ENCODE peak calls at places on chromosome 3, in eight cellular contexts. One of them, this sample, is unnamed.
A peak's percentile ranks its signal among the peaks of the same experiment; 100 is the strongest.

GRCh38 chr3:156291269-156292123 is 171.1 kb downstream of the KCNAB1 start:
- DNase-seq in endothelial cell: peak; percentile 8
- DNase-seq in Right ventricle myocardium inferior: no peak
- DNase-seq in germinal center: peak; percentile 19
- DNase-seq in stimulated activated CD8-positive, alpha-beta memory T cell treated with anti-CD3 and anti-CD28 coated beads, Interleukin-4, amount 100 ng/mL, for 48 hours: peak; percentile 26
- DNase-seq in SK-MEL-5: no peak
- DNase-seq in anterior cingulate cortex: no peak
- DNase-seq in ELR: peak; percentile 40
- DNase-seq in this sample: no peak

GRCh38 chr3:136021798-136022197 is 56.3 kb downstream of the PPP2R3A start:
- DNase-seq in endothelial cell: no peak
- DNase-seq in Right ventricle myocardium inferior: no peak
- DNase-seq in germinal center: no peak
- DNase-seq in stimulated activated CD8-positive, alpha-beta memory T cell treated with anti-CD3 and anti-CD28 coated beads, Interleukin-4, amount 100 ng/mL, for 48 hours: no peak
- DNase-seq in SK-MEL-5: no peak
- DNase-seq in anterior cingulate cortex: no peak
- DNase-seq in ELR: peak; percentile 11
- DNase-seq in this sample: no peak

GRCh38 chr3:152199069-152199838 is 69.5 kb upstream of the MBNL1 start:
- DNase-seq in endothelial cell: no peak
- DNase-seq in Right ventricle myocardium inferior: no peak
- DNase-seq in germinal center: no peak
- DNase-seq in stimulated activated CD8-positive, alpha-beta memory T cell treated with anti-CD3 and anti-CD28 coated beads, Interleukin-4, amount 100 ng/mL, for 48 hours: no peak
- DNase-seq in SK-MEL-5: no peak
- DNase-seq in anterior cingulate cortex: no peak
- DNase-seq in ELR: no peak
- DNase-seq in this sample: peak; percentile 66

GRCh38 chr3:42746455-42747450 is 26.3 kb downstream of the CCDC13 start:
- DNase-seq in endothelial cell: no peak
- DNase-seq in Right ventricle myocardium inferior: no peak
- DNase-seq in germinal center: no peak
- DNase-seq in stimulated activated CD8-positive, alpha-beta memory T cell treated with anti-CD3 and anti-CD28 coated beads, Interleukin-4, amount 100 ng/mL, for 48 hours: peak; percentile 15
- DNase-seq in SK-MEL-5: no peak
- DNase-seq in anterior cingulate cortex: no peak
- DNase-seq in ELR: no peak
- DNase-seq in this sample: peak; percentile 91

GRCh38 chr3:31250116-31250813 is 282.5 kb upstream of the STT3B start:
- DNase-seq in endothelial cell: no peak
- DNase-seq in Right ventricle myocardium inferior: no peak
- DNase-seq in germinal center: no peak
- DNase-seq in stimulated activated CD8-positive, alpha-beta memory T cell treated with anti-CD3 and anti-CD28 coated beads, Interleukin-4, amount 100 ng/mL, for 48 hours: no peak
- DNase-seq in SK-MEL-5: no peak
- DNase-seq in anterior cingulate cortex: no peak
- DNase-seq in ELR: peak; percentile 78
- DNase-seq in this sample: no peak

GRCh38 chr3:153379516-153379915 is 217.5 kb downstream of the RAP2B start:
- DNase-seq in endothelial cell: no peak
- DNase-seq in Right ventricle myocardium inferior: no peak
- DNase-seq in germinal center: no peak
- DNase-seq in stimulated activated CD8-positive, alpha-beta memory T cell treated with anti-CD3 and anti-CD28 coated beads, Interleukin-4, amount 100 ng/mL, for 48 hours: no peak
- DNase-seq in SK-MEL-5: no peak
- DNase-seq in anterior cingulate cortex: no peak
- DNase-seq in ELR: peak; percentile 15
- DNase-seq in this sample: no peak

GRCh38 chr3:121592856-121593702 is at the start of gene FBXO40:
- DNase-seq in endothelial cell: peak; percentile 13
- DNase-seq in Right ventricle myocardium inferior: no peak
- DNase-seq in germinal center: peak; percentile 10
- DNase-seq in stimulated activated CD8-positive, alpha-beta memory T cell treated with anti-CD3 and anti-CD28 coated beads, Interleukin-4, amount 100 ng/mL, for 48 hours: no peak
- DNase-seq in SK-MEL-5: no peak
- DNase-seq in anterior cingulate cortex: no peak
- DNase-seq in ELR: no peak
- DNase-seq in this sample: no peak

GRCh38 chr3:173983353-173983752 is 585.8 kb downstream of the NLGN1 start:
- DNase-seq in endothelial cell: no peak
- DNase-seq in Right ventricle myocardium inferior: no peak
- DNase-seq in germinal center: no peak
- DNase-seq in stimulated activated CD8-positive, alpha-beta memory T cell treated with anti-CD3 and anti-CD28 coated beads, Interleukin-4, amount 100 ng/mL, for 48 hours: no peak
- DNase-seq in SK-MEL-5: no peak
- DNase-seq in anterior cingulate cortex: no peak
- DNase-seq in ELR: peak; percentile 44
- DNase-seq in this sample: no peak

GRCh38 chr3:152120606-152121291 is 148.0 kb upstream of the MBNL1 start:
- DNase-seq in endothelial cell: no peak
- DNase-seq in Right ventricle myocardium inferior: no peak
- DNase-seq in germinal center: no peak
- DNase-seq in stimulated activated CD8-positive, alpha-beta memory T cell treated with anti-CD3 and anti-CD28 coated beads, Interleukin-4, amount 100 ng/mL, for 48 hours: no peak
- DNase-seq in SK-MEL-5: no peak
- DNase-seq in anterior cingulate cortex: no peak
- DNase-seq in ELR: peak; percentile 17
- DNase-seq in this sample: no peak

GRCh38 chr3:149808209-149808829 is 4.7 kb upstream of the RNF13 start:
- DNase-seq in endothelial cell: peak; percentile 61
- DNase-seq in Right ventricle myocardium inferior: peak; percentile 70
- DNase-seq in germinal center: peak; percentile 67
- DNase-seq in stimulated activated CD8-positive, alpha-beta memory T cell treated with anti-CD3 and anti-CD28 coated beads, Interleukin-4, amount 100 ng/mL, for 48 hours: peak; percentile 64
- DNase-seq in SK-MEL-5: peak; percentile 84
- DNase-seq in anterior cingulate cortex: peak; percentile 24
- DNase-seq in ELR: peak; percentile 84
- DNase-seq in this sample: peak; percentile 96

This sample was measured in pons.